ENCODE peak calls at places on chromosomes 16 and 17, in nine cellular contexts. One of them, this sample, is unnamed.

GRCh38 chr16:67964477-67965131 is 3.8 kb downstream of the SLC12A4 start:
- DNase-seq in tibial nerve: no peak
- DNase-seq in T-cell: no peak
- DNase-seq in PC-9: no peak
- DNase-seq in heart right ventricle: no peak
- DNase-seq in tibial artery: no peak
- DNase-seq in endodermal cell: no peak
- DNase-seq in Peyer's patch: no peak
- DNase-seq in stomach: no peak
- DNase-seq in this sample: no peak

GRCh38 chr17:13967416-13967815 is 101.9 kb upstream of the COX10 start:
- DNase-seq in endodermal cell: no peak
- DNase-seq in tibial artery: no peak
- DNase-seq in heart right ventricle: no peak
- DNase-seq in tibial nerve: no peak
- DNase-seq in Peyer's patch: no peak
- DNase-seq in T-cell: no peak
- DNase-seq in PC-9: no peak
- DNase-seq in stomach: no peak
- DNase-seq in this sample: no peak

GRCh38 chr16:70421473-70422311 is 17.2 kb downstream of the ST3GAL2 start:
- DNase-seq in Peyer's patch: no peak
- DNase-seq in endodermal cell: no peak
- DNase-seq in stomach: no peak
- DNase-seq in tibial nerve: no peak
- DNase-seq in heart right ventricle: no peak
- DNase-seq in PC-9: no peak
- DNase-seq in T-cell: no peak
- DNase-seq in tibial artery: no peak
- DNase-seq in this sample: no peak

GRCh38 chr17:73758245-73758644 is 114.0 kb upstream of the SDK2 start:
- DNase-seq in Peyer's patch: no peak
- DNase-seq in tibial artery: no peak
- DNase-seq in tibial nerve: no peak
- DNase-seq in T-cell: no peak
- DNase-seq in PC-9: no peak
- DNase-seq in heart right ventricle: no peak
- DNase-seq in stomach: no peak
- DNase-seq in endodermal cell: no peak
- DNase-seq in this sample: no peak

GRCh38 chr17:6374761-6375312 is 60.1 kb downstream of the AIPL1 start:
- DNase-seq in heart right ventricle: no peak
- DNase-seq in tibial nerve: no peak
- DNase-seq in Peyer's patch: no peak
- DNase-seq in endodermal cell: peak
- DNase-seq in T-cell: no peak
- DNase-seq in tibial artery: no peak
- DNase-seq in PC-9: peak
- DNase-seq in stomach: no peak
- DNase-seq in this sample: no peak

GRCh38 chr16:24858219-24859041 is 12.7 kb downstream of the SLC5A11 start:
- DNase-seq in heart right ventricle: peak
- DNase-seq in PC-9: peak
- DNase-seq in tibial artery: no peak
- DNase-seq in endodermal cell: peak
- DNase-seq in T-cell: no peak
- DNase-seq in Peyer's patch: peak
- DNase-seq in tibial nerve: peak
- DNase-seq in stomach: peak
- DNase-seq in this sample: peak

GRCh38 chr17:29677139-29677834 is 54.6 kb upstream of the CORO6 start:
- DNase-seq in endodermal cell: no peak
- DNase-seq in heart right ventricle: peak
- DNase-seq in PC-9: no peak
- DNase-seq in stomach: no peak
- DNase-seq in tibial nerve: peak
- DNase-seq in T-cell: no peak
- DNase-seq in tibial artery: peak
- DNase-seq in Peyer's patch: no peak
- DNase-seq in this sample: no peak

GRCh38 chr17:77898521-77899434 is 59.7 kb upstream of the TNRC6C start:
- DNase-seq in tibial nerve: no peak
- DNase-seq in Peyer's patch: peak
- DNase-seq in endodermal cell: no peak
- DNase-seq in tibial artery: peak
- DNase-seq in stomach: no peak
- DNase-seq in T-cell: no peak
- DNase-seq in heart right ventricle: no peak
- DNase-seq in PC-9: no peak
- DNase-seq in this sample: no peak

GRCh38 chr17:81239714-81240555 is 817 bp downstream of the NDUFAF8 start:
- DNase-seq in endodermal cell: no peak
- DNase-seq in heart right ventricle: no peak
- DNase-seq in T-cell: no peak
- DNase-seq in Peyer's patch: no peak
- DNase-seq in tibial artery: no peak
- DNase-seq in stomach: no peak
- DNase-seq in tibial nerve: no peak
- DNase-seq in PC-9: no peak
- DNase-seq in this sample: no peak

GRCh38 chr17:79654960-79655382 is 44.1 kb upstream of the RBFOX3 start:
- DNase-seq in tibial nerve: no peak
- DNase-seq in Peyer's patch: no peak
- DNase-seq in T-cell: no peak
- DNase-seq in PC-9: no peak
- DNase-seq in heart right ventricle: no peak
- DNase-seq in endodermal cell: peak
- DNase-seq in stomach: peak
- DNase-seq in tibial artery: peak
- DNase-seq in this sample: no peak

GRCh38 chr16:15434425-15435215 is at the start of gene BMERB1:
- DNase-seq in Peyer's patch: peak
- DNase-seq in stomach: peak
- DNase-seq in heart right ventricle: peak
- DNase-seq in T-cell: no peak
- DNase-seq in tibial artery: peak
- DNase-seq in PC-9: peak
- DNase-seq in endodermal cell: peak
- DNase-seq in tibial nerve: peak
- DNase-seq in this sample: peak

GRCh38 chr17:33892677-33893076 is 362.4 kb upstream of the CCL2 start:
- DNase-seq in heart right ventricle: no peak
- DNase-seq in stomach: no peak
- DNase-seq in Peyer's patch: no peak
- DNase-seq in endodermal cell: no peak
- DNase-seq in tibial nerve: no peak
- DNase-seq in tibial artery: no peak
- DNase-seq in T-cell: no peak
- DNase-seq in PC-9: no peak
- DNase-seq in this sample: no peak

GRCh38 chr16:69477546-69477945 is 53.1 kb downstream of the CYB5B start:
- DNase-seq in tibial artery: no peak
- DNase-seq in tibial nerve: no peak
- DNase-seq in stomach: no peak
- DNase-seq in PC-9: no peak
- DNase-seq in T-cell: no peak
- DNase-seq in heart right ventricle: no peak
- DNase-seq in endodermal cell: no peak
- DNase-seq in Peyer's patch: no peak
- DNase-seq in this sample: no peak

GRCh38 chr16:87332150-87332549 is 15.0 kb upstream of the C16orf95 start:
- DNase-seq in stomach: no peak
- DNase-seq in tibial artery: no peak
- DNase-seq in PC-9: no peak
- DNase-seq in Peyer's patch: no peak
- DNase-seq in tibial nerve: no peak
- DNase-seq in endodermal cell: no peak
- DNase-seq in heart right ventricle: no peak
- DNase-seq in T-cell: no peak
- DNase-seq in this sample: no peak

GRCh38 chr17:31499771-31500554 is 108.5 kb downstream of the RAB11FIP4 start:
- DNase-seq in tibial artery: no peak
- DNase-seq in PC-9: peak
- DNase-seq in endodermal cell: peak
- DNase-seq in T-cell: no peak
- DNase-seq in heart right ventricle: peak
- DNase-seq in Peyer's patch: no peak
- DNase-seq in tibial nerve: no peak
- DNase-seq in stomach: peak
- DNase-seq in this sample: no peak

GRCh38 chr16:49458221-49458620 is 84.6 kb downstream of the C16orf78 start:
- DNase-seq in PC-9: no peak
- DNase-seq in Peyer's patch: peak
- DNase-seq in stomach: peak
- DNase-seq in endodermal cell: peak
- DNase-seq in tibial artery: peak
- DNase-seq in T-cell: no peak
- DNase-seq in tibial nerve: no peak
- DNase-seq in heart right ventricle: no peak
- DNase-seq in this sample: no peak

GRCh38 chr16:89495121-89495520 is 4.8 kb upstream of the ANKRD11 start:
- DNase-seq in stomach: no peak
- DNase-seq in endodermal cell: peak
- DNase-seq in Peyer's patch: no peak
- DNase-seq in T-cell: no peak
- DNase-seq in tibial artery: no peak
- DNase-seq in PC-9: no peak
- DNase-seq in heart right ventricle: no peak
- DNase-seq in tibial nerve: no peak
- DNase-seq in this sample: no peak

GRCh38 chr17:4232168-4232813 is 31.5 kb downstream of the ANKFY1 start:
- DNase-seq in tibial nerve: no peak
- DNase-seq in Peyer's patch: no peak
- DNase-seq in T-cell: no peak
- DNase-seq in heart right ventricle: no peak
- DNase-seq in endodermal cell: no peak
- DNase-seq in PC-9: no peak
- DNase-seq in stomach: no peak
- DNase-seq in tibial artery: no peak
- DNase-seq in this sample: no peak

GRCh38 chr17:38352245-38353083 is 820 bp downstream of the SOCS7 start:
- DNase-seq in tibial artery: peak
- DNase-seq in T-cell: no peak
- DNase-seq in stomach: peak
- DNase-seq in tibial nerve: no peak
- DNase-seq in PC-9: peak
- DNase-seq in heart right ventricle: peak
- DNase-seq in Peyer's patch: peak
- DNase-seq in endodermal cell: peak
- DNase-seq in this sample: no peak

GRCh38 chr17:71959129-71959528 is 161.7 kb upstream of the SOX9 start:
- DNase-seq in Peyer's patch: no peak
- DNase-seq in heart right ventricle: no peak
- DNase-seq in T-cell: no peak
- DNase-seq in stomach: no peak
- DNase-seq in endodermal cell: no peak
- DNase-seq in tibial nerve: no peak
- DNase-seq in tibial artery: no peak
- DNase-seq in PC-9: no peak
- DNase-seq in this sample: no peak

GRCh38 chr17:31156326-31156725 is 61.5 kb downstream of the NF1 start:
- DNase-seq in PC-9: no peak
- DNase-seq in T-cell: no peak
- DNase-seq in stomach: no peak
- DNase-seq in heart right ventricle: no peak
- DNase-seq in tibial artery: no peak
- DNase-seq in Peyer's patch: no peak
- DNase-seq in tibial nerve: no peak
- DNase-seq in endodermal cell: no peak
- DNase-seq in this sample: no peak

GRCh38 chr17:63537991-63538692 is 12.1 kb upstream of the DCAF7 start:
- DNase-seq in stomach: no peak
- DNase-seq in T-cell: no peak
- DNase-seq in tibial nerve: no peak
- DNase-seq in heart right ventricle: no peak
- DNase-seq in PC-9: no peak
- DNase-seq in tibial artery: peak
- DNase-seq in endodermal cell: peak
- DNase-seq in Peyer's patch: peak
- DNase-seq in this sample: no peak

GRCh38 chr16:85435298-85435697 is 177.8 kb upstream of the GSE1 start:
- DNase-seq in heart right ventricle: no peak
- DNase-seq in endodermal cell: no peak
- DNase-seq in stomach: no peak
- DNase-seq in tibial nerve: no peak
- DNase-seq in Peyer's patch: no peak
- DNase-seq in T-cell: no peak
- DNase-seq in tibial artery: no peak
- DNase-seq in PC-9: no peak
- DNase-seq in this sample: no peak

GRCh38 chr16:23823475-23824407 is 12.0 kb upstream of the PRKCB start:
- DNase-seq in stomach: no peak
- DNase-seq in PC-9: no peak
- DNase-seq in T-cell: no peak
- DNase-seq in tibial nerve: no peak
- DNase-seq in tibial artery: no peak
- DNase-seq in endodermal cell: peak
- DNase-seq in Peyer's patch: no peak
- DNase-seq in heart right ventricle: no peak
- DNase-seq in this sample: no peak

GRCh38 chr16:27598921-27599565 is 49.1 kb downstream of the KATNIP start:
- DNase-seq in tibial artery: no peak
- DNase-seq in Peyer's patch: no peak
- DNase-seq in PC-9: no peak
- DNase-seq in stomach: no peak
- DNase-seq in tibial nerve: no peak
- DNase-seq in endodermal cell: no peak
- DNase-seq in heart right ventricle: no peak
- DNase-seq in T-cell: no peak
- DNase-seq in this sample: no peak

GRCh38 chr17:41739661-41740352 is 5.4 kb upstream of the HAP1 start:
- DNase-seq in T-cell: no peak
- DNase-seq in heart right ventricle: no peak
- DNase-seq in tibial artery: no peak
- DNase-seq in PC-9: peak
- DNase-seq in tibial nerve: no peak
- DNase-seq in Peyer's patch: no peak
- DNase-seq in stomach: no peak
- DNase-seq in endodermal cell: no peak
- DNase-seq in this sample: no peak